ENCODE peak calls at places on chromosome 17, in four cellular contexts. T is A549, W is HepG2, B is K562. N is an unnamed sample.

GRCh38 chr17:56478836-56479447 is 114.6 kb upstream of the NOG start:
- DNase-seq in T (peak; percentile 25), W (peak; percentile 41), B (peak; percentile 18), N (peak; percentile 25)

GRCh38 chr17:73902416-73903181 is 258.4 kb upstream of the SDK2 start:
- DNase-seq in T (no peak), W (no peak), B (no peak), N (no peak)

GRCh38 chr17:7021993-7022778 is 664 bp upstream of the BCL6B start:
- DNase-seq in T (peak; percentile 95), W (no peak), B (peak; percentile 86), N (peak; percentile 36)

GRCh38 chr17:79022507-79022991 is 1.4 kb upstream of the C1QTNF1 start:
- DNase-seq in T (no peak), W (no peak), B (no peak), N (no peak)

GRCh38 chr17:1029912-1030656 is 33.2 kb downstream of the TIMM22 start:
- DNase-seq in T (no peak), W (no peak), B (no peak), N (no peak)

GRCh38 chr17:47611372-47612350 is 38.1 kb upstream of the KPNB1 start:
- DNase-seq in T (no peak), W (no peak), B (no peak), N (peak; percentile 16)

GRCh38 chr17:56144205-56144604 is 9.1 kb upstream of the ANKFN1 start:
- DNase-seq in T (no peak), W (no peak), B (no peak), N (no peak)

GRCh38 chr17:29112780-29113295 is 67.4 kb downstream of the MYO18A start:
- DNase-seq in T (no peak), W (no peak), B (no peak), N (no peak)

GRCh38 chr17:80647746-80648145 is 103.1 kb downstream of the RPTOR start:
- DNase-seq in T (no peak), W (no peak), B (no peak), N (peak; percentile 97)

GRCh38 chr17:56973520-56973919 is 4.4 kb upstream of the SCPEP1 start:
- DNase-seq in T (no peak), W (no peak), B (no peak), N (peak; percentile 59)

GRCh38 chr17:63967953-63968352 is 4.8 kb downstream of the SCN4A start:
- DNase-seq in T (no peak), W (no peak), B (no peak), N (peak; percentile 8)

GRCh38 chr17:43360376-43360738 is 38.4 kb upstream of the ARL4D start:
- DNase-seq in T (peak; percentile 69), W (peak; percentile 73), B (no peak), N (peak; percentile 97)

GRCh38 chr17:973053-973452 is 6.5 kb downstream of the NXN start:
- DNase-seq in T (no peak), W (no peak), B (no peak), N (no peak)

GRCh38 chr17:38915639-38915995 is 9.8 kb upstream of the LASP1NB start:
- DNase-seq in T (no peak), W (no peak), B (no peak), N (no peak)

GRCh38 chr17:48954300-48954755 is 9.7 kb upstream of the SNF8 start:
- DNase-seq in T (peak; percentile 66), W (peak; percentile 79), B (peak; percentile 69), N (peak; percentile 49)

GRCh38 chr17:60163108-60163784 is 13.5 kb downstream of the CA4 start:
- DNase-seq in T (peak; percentile 0), W (peak; percentile 52), B (no peak), N (no peak)

GRCh38 chr17:2013994-2014317 is 11.2 kb downstream of the RTN4RL1 start:
- DNase-seq in T (no peak), W (no peak), B (no peak), N (no peak)

GRCh38 chr17:13437966-13438779 is 163.6 kb downstream of the HS3ST3A1 start:
- DNase-seq in T (no peak), W (peak; percentile 94), B (no peak), N (no peak)

GRCh38 chr17:37826497-37827115 is 81.7 kb upstream of the HNF1B start:
- DNase-seq in T (no peak), W (no peak), B (no peak), N (no peak)

GRCh38 chr17:77628035-77628434 is 330.5 kb upstream of the TNRC6C start:
- DNase-seq in T (no peak), W (no peak), B (no peak), N (no peak)

GRCh38 chr17:80837711-80838110 is 153.9 kb upstream of the CHMP6 start:
- DNase-seq in T (no peak), W (no peak), B (no peak), N (no peak)

GRCh38 chr17:58913971-58914769 is 158.5 kb downstream of the PPM1E start:
- DNase-seq in T (no peak), W (no peak), B (no peak), N (peak; percentile 51)

GRCh38 chr17:50166518-50167181 is 845 bp downstream of the SGCA start:
- DNase-seq in T (no peak), W (no peak), B (no peak), N (no peak)

GRCh38 chr17:50169881-50170459 is 4.2 kb downstream of the SGCA start:
- DNase-seq in T (no peak), W (no peak), B (no peak), N (no peak)

GRCh38 chr17:50169121-50169764 is 3.4 kb downstream of the SGCA start:
- DNase-seq in T (peak; percentile 59), W (peak; percentile 69), B (peak; percentile 74), N (peak; percentile 74)

GRCh38 chr17:50167371-50167770 is 1.6 kb downstream of the SGCA start:
- DNase-seq in T (no peak), W (no peak), B (no peak), N (no peak)

DNA sequence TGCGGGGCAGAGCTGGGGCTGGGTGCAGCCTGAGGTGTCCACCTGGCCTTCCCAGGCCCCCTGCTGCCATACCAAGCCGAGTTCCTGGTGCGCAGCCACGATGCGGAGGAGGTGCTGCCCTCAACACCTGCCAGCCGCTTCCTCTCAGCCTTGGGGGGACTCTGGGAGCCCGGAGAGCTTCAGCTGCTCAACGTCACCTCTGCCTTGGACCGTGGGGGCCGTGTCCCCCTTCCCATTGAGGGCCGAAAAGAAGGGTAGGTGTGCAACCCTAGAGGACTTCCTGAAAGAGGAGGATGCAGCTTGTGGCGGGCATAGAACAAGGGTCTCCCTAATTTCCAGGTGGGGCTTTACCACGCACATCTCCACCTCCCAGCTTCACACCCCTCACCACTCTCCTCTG is 2.5 kb downstream of the SGCA start:
- DNase-seq in T (no peak), W (no peak), B (no peak), N (no peak)
- TF ChIP-seq MAZ in T (no peak), W (no peak), B (no peak), N (no peak)

DNA sequence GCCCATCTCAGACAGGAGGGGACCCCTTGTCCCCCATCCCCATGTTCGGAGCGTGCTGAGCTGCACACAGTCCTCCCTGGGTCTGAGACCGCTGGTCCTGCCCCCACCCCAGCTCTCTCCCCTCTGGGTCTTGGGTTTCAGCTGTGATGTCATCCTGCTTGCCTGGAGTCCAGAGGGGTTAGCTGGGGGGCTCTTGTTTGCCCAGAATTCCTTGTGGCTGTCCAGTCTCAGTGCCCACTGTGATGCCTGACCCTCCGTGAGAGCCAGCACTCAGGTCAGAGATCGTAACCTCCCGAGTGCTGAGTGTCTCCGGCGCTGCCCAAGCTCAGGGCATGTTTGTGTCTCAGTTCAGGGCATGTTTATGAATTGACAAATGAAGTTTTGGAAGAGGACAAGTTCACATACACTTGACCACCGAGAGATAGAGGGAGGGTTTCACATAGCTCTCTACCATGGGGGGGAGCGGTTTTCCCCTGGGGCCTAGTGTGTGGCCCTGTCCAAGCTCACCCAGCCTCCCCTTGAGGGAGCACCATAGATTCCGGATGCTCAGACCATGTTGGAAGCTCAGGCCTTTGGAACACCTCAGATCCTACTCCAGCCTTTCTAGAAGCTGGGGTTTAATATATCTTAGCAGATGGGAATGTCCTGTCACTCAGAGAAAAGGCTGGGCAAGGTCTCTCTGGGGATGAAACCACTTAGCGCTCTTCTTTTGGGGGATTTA is 96.3 kb downstream of the METRNL start:
- DNase-seq in T (no peak), W (no peak), B (no peak), N (no peak)
- TF ChIP-seq MAZ in T (no peak), W (no peak), B (no peak), N (no peak)

GRCh38 chr17:69609495-69610315 is 195.2 kb downstream of the MAP2K6 start:
- DNase-seq in T (no peak), W (peak; percentile 7), B (peak; percentile 13), N (peak; percentile 55)
- TF ChIP-seq MAZ in T (no peak), W (no peak), B (no peak), N (no peak)

GRCh38 chr17:10871914-10872313 is 34.0 kb upstream of the PIRT start:
- DNase-seq in T (no peak), W (no peak), B (no peak), N (no peak)
- TF ChIP-seq MAZ in T (no peak), W (no peak), B (no peak), N (no peak)

GRCh38 chr17:45145035-45145389 is 3.3 kb upstream of the HEXIM1 start:
- DNase-seq in T (no peak), W (no peak), B (no peak), N (no peak)

GRCh38 chr17:45147581-45148182 is 593 bp upstream of the HEXIM1 start:
- DNase-seq in T (peak; percentile 83), W (peak; percentile 93), B (no peak), N (peak; percentile 97)

GRCh38 chr17:45146166-45146565 is 2.1 kb upstream of the HEXIM1 start:
- DNase-seq in T (no peak), W (no peak), B (no peak), N (no peak)

GRCh38 chr17:45147102-45147580 is 1.1 kb upstream of the HEXIM1 start:
- DNase-seq in T (peak; percentile 66), W (no peak), B (peak; percentile 77), N (peak; percentile 62)

GRCh38 chr17:45146616-45147101 is 1.6 kb upstream of the HEXIM1 start:
- DNase-seq in T (no peak), W (no peak), B (peak; percentile 41), N (peak; percentile 82)
- TF ChIP-seq MAZ in T (no peak), W (no peak), B (no peak), N (no peak)

DNA sequence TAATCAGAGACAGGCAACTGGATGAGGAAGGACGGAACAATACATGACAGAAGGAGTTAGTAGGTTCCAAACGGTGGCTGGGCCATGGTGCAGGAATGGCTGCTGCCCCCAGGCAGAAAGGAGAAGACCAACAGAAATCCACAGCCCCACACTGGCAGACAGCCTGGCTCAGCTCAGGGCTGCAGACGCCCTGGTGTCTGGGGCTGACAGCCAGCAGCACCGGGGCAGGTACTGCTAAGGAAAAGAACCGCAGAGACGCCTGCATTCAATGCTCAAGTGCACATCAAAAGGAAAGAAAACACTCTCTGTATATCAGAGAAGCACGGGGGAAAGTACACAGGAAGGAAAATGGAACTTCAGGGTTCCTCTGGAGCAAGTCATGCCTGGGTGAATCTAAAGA is 53.4 kb downstream of the GAS7 start:
- DNase-seq in T (no peak), W (no peak), B (no peak), N (no peak)
- TF ChIP-seq MAZ in T (no peak), W (no peak), B (no peak), N (no peak)

GRCh38 chr17:67376892-67377726 is at the start of gene PITPNC1:
- DNase-seq in T (peak; percentile 86), W (peak; percentile 76), B (peak; percentile 80), N (peak; percentile 86)
- TF ChIP-seq MAZ in T (no peak), W (peak; percentile 83), B (peak; percentile 35), N (peak; percentile 91)